ENCODE peak calls at places on chromosomes 11 and 22, in five cellular contexts. K is transverse colon, P is aorta, M is A549, I is right lobe of liver. L is an unnamed sample. For H3K4me1, the result is how much of the 10 kb centered on the place peaks cover.

GRCh38 chr11:10114593-10115404 is 179.2 kb downstream of the SBF2 start:
- DNase-seq in M (no peak), P (no peak), K (no peak), I (no peak), L (no peak)

GRCh38 chr11:116499396-116500001 is 273.3 kb downstream of the BUD13 start:
- DNase-seq in M (peak), I (peak), P (peak), K (peak), L (peak)

GRCh38 chr11:134356656-134357544 is 25.1 kb downstream of the GLB1L2 start:
- DNase-seq in K (no peak), P (no peak), M (no peak), I (no peak), L (no peak)

GRCh38 chr22:46274381-46274780 is 6.6 kb downstream of the TTC38 start:
- DNase-seq in K (no peak), M (no peak), I (no peak), P (no peak), L (no peak)

GRCh38 chr22:24146190-24146616 is 35.1 kb upstream of the SUSD2 start:
- DNase-seq in K (peak), P (peak), I (no peak), M (peak), L (peak)

GRCh38 chr22:38144025-38144405 is 33.5 kb upstream of the BAIAP2L2 start:
- DNase-seq in K (no peak), M (peak), I (no peak), P (no peak), L (no peak)

GRCh38 chr22:50691521-50691920 is 18.9 kb downstream of the SHANK3 start:
- DNase-seq in I (peak), K (peak), M (peak), P (peak), L (no peak)

GRCh38 chr11:32113637-32114203 is 22.8 kb downstream of the RCN1 start:
- DNase-seq in K (no peak), M (no peak), I (no peak), P (no peak), L (no peak)

GRCh38 chr11:7673724-7674434 is 579 bp upstream of the CYB5R2 start:
- DNase-seq in K (peak), I (no peak), P (no peak), M (no peak), L (no peak)

GRCh38 chr11:115930276-115930675 is 426.1 kb upstream of the CADM1 start:
- DNase-seq in M (no peak), P (no peak), I (no peak), K (no peak), L (no peak)

GRCh38 chr11:35162795-35163194 is 23.8 kb downstream of the CD44 start:
- DNase-seq in I (no peak), M (no peak), K (no peak), P (no peak), L (no peak)

GRCh38 chr22:43222987-43223386 is 36.1 kb upstream of the TTLL12 start:
- DNase-seq in K (no peak), I (no peak), M (no peak), P (no peak), L (no peak)

GRCh38 chr11:28836285-28837081 is 728.3 kb downstream of the METTL15 start:
- DNase-seq in K (no peak), M (peak), P (no peak), I (no peak), L (no peak)

GRCh38 chr11:12142909-12143308 is 32.5 kb downstream of the MICAL2 start:
- DNase-seq in K (no peak), I (no peak), M (no peak), P (no peak), L (no peak)
- H3K4me1 ChIP-seq in K (half or more), I (under half), M (under half), P (under half), L (under half)

GRCh38 chr11:84289381-84289906 is 1003.3 kb upstream of the CCDC90B start:
- DNase-seq in I (no peak), P (no peak), M (no peak), K (no peak), L (no peak)
- H3K27ac ChIP-seq in I (no peak), P (no peak), M (no peak), K (no peak), L (no peak)

GRCh38 chr11:3156661-3157311 is 8.3 kb downstream of the OSBPL5 start:
- DNase-seq in I (peak), P (peak), M (no peak), K (no peak), L (no peak)
- H3K4me1 ChIP-seq in I (under half), P (under half), M (under half), K (under half), L (under half)

DNA sequence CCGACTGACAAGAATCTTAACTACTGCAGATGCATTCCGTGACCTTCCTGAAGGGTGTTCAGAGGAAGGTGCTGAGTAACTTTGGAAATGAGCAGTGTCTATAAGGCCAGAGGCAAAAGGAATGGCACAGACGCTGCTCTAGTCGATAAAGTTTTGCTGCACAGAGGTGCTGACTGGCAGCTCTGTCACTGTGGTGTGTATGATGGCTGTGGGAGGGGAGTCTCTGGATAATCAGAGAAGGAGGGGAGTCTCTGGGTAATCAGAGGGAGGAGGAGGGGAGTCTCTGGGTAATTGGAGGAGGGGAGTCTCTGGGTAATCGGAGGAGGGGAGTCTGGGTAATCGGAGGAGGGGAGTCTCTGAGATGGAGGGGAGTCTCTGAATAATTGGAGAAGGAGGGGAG is 18.4 kb downstream of the PTDSS2 start:
- DNase-seq in K (no peak), P (no peak), M (no peak), I (no peak), L (no peak)
- H3K27ac ChIP-seq in K (no peak), P (no peak), M (peak), I (no peak), L (peak)

GRCh38 chr11:44945639-44946038 is 5.0 kb downstream of the TP53I11 start:
- DNase-seq in M (no peak), K (no peak), P (no peak), I (peak), L (no peak)

GRCh38 chr11:44943696-44944095 is 7.0 kb downstream of the TP53I11 start:
- DNase-seq in M (no peak), P (no peak), I (no peak), K (no peak), L (no peak)

GRCh38 chr11:44946268-44946667 is 4.4 kb downstream of the TP53I11 start:
- DNase-seq in K (no peak), M (no peak), I (no peak), P (peak), L (no peak)

GRCh38 chr11:44944181-44944852 is 6.4 kb downstream of the TP53I11 start:
- DNase-seq in I (no peak), M (no peak), P (no peak), K (no peak), L (no peak)

DNA sequence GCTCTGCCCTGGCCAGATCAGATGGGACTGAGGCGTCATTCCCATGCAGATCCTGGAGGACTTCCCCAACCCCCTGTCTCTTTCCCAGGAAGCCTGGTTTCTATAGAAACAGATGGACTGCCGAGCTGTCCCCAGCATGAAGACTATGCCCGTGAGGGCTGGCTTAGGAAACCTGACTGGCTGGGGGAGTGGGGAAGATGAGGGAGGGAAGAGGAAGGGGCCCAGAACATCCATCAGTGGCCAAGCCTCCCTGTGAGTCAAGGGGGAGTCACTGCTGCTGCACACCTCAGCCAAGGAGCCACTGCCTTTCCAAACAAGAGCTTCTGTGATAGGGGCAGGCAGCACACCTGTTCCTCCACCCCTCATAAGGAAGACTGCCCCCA is 5.8 kb downstream of the TP53I11 start:
- DNase-seq in I (no peak), K (no peak), P (no peak), M (no peak), L (no peak)
- H3K4me1 ChIP-seq in I (under half), K (under half), P (under half), M (under half), L (under half)

DNA sequence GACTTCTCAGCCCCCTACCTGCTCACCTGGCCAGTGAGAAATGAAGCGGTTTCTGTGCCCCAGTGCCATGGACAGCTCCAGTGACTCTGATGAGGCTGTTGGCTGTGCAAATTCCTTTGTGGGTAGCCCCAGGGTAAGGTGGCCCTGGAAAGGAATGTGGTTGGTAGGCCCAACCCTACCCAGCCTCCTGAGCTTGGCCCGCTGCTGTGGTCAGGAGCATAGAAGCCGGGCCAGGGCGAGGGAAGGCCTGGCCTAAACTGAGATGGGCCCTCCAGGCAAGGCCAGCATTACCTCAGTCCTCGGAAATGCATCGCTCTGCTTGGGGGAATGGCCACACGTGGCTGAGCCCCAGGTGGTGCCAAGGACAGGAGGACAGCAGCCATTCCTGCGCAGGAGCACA is 16.9 kb downstream of the DAGLA start:
- DNase-seq in M (peak), I (no peak), P (no peak), K (no peak), L (no peak)
- H3K27ac ChIP-seq in M (peak), I (no peak), P (no peak), K (peak), L (no peak)

GRCh38 chr11:62542750-62543567 is 3.6 kb downstream of the AHNAK start:
- DNase-seq in I (peak), K (peak), P (peak), M (peak), L (peak)
- H3K4me1 ChIP-seq in I (under half), K (half or more), P (under half), M (half or more), L (under half)

DNA sequence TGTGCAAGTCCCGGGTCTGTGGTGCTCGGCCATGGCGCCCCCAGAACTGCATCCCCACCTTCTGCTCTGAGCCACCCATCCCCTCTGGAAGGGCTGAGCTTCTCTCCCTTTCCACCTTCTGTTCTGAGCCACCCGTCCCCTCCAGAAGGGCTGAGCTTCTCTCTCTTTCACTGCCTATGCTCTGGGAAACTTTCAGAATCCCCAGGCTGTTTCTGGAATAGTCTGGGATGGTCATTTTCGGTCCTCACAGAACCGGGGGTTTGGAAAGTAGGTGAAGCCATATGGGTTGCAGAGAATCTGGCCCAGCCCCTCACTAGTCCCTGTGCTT is 3.4 kb upstream of the BID start:
- DNase-seq in K (no peak), I (no peak), M (no peak), P (no peak), L (no peak)
- H3K27ac ChIP-seq in K (peak), I (peak), M (no peak), P (no peak), L (peak)

GRCh38 chr22:17828502-17829080 is 54.3 kb upstream of the BID start:
- DNase-seq in I (no peak), P (no peak), M (no peak), K (no peak), L (no peak)

GRCh38 chr22:17830041-17830961 is 56.0 kb upstream of the BID start:
- DNase-seq in K (peak), M (peak), I (peak), P (peak), L (peak)

GRCh38 chr22:17829691-17830040 is 55.4 kb upstream of the BID start:
- DNase-seq in M (no peak), P (no peak), K (no peak), I (no peak), L (no peak)

GRCh38 chr22:17832665-17833064 is 58.4 kb upstream of the BID start:
- DNase-seq in M (no peak), P (no peak), K (peak), I (peak), L (no peak)

GRCh38 chr22:17831527-17832251 is 57.4 kb upstream of the BID start:
- DNase-seq in P (no peak), K (no peak), M (no peak), I (no peak), L (no peak)
- H3K4me1 ChIP-seq in P (under half), K (under half), M (under half), I (under half), L (under half)

DNA sequence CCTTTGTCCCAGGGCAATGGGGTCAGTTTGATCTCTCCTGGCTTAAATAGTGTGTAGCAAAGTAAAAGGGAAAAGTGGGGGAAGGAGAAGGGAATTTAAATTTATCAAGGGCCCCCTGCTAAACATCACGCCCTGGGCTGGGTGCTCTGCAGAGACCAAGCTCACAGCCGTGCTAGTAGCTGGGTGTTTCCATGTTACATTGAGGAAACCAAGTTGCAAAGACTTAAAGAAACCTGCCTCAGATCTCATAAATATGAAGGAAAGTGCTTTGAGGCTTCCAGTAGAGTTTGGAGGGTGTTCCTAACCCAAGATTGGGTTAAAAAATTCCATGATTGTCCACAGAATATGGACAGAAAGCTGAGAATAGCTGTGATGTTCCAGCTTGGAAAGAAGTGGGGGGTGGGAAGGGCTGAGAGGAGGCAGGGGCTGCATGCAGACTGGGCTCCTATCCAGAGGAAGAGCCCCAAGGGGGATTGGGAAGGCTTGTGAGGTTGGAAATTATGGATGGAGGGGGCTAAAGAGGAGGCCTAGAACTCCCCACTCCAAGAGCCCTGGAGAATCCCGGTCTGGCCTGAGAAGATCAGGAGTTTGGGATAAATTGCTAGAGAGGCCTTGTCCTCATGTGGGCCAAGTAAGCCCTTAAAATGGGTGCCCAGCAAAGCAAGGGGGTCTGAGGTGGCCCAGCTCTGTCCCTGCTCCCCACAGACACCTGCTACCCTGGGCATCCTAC is 25.0 kb upstream of the OAF start:
- DNase-seq in P (no peak), I (no peak), M (no peak), K (no peak), L (no peak)
- H3K27ac ChIP-seq in P (no peak), I (peak), M (no peak), K (peak), L (peak)

L was measured in lung.